ENCODE peak calls at places on chromosomes 3 and 15, in five cellular contexts. J is left ventricle myocardium superior, Y is NCI-H1417, D is esophagus muscularis mucosa, G is T47D. M is an unnamed sample.

GRCh38 chr3:31695280-31696008 is 162.7 kb downstream of the STT3B start:
- DNase-seq in J (no peak), Y (no peak), D (no peak), G (no peak), M (no peak)

GRCh38 chr15:60681353-60681752 is 202.4 kb upstream of the ICE2 start:
- DNase-seq in J (no peak), Y (no peak), D (no peak), G (no peak), M (no peak)

GRCh38 chr3:10195692-10196091 is 31.0 kb downstream of the IRAK2 start:
- DNase-seq in J (no peak), Y (no peak), D (no peak), G (no peak), M (no peak)

GRCh38 chr3:159137966-159138365 is 336.1 kb downstream of the MFSD1 start:
- DNase-seq in J (no peak), Y (no peak), D (no peak), G (no peak), M (no peak)

GRCh38 chr3:31288641-31289100 is 244.1 kb upstream of the STT3B start:
- DNase-seq in J (no peak), Y (no peak), D (no peak), G (no peak), M (peak; percentile 33)

GRCh38 chr3:34312684-34313083 is 514.3 kb downstream of the PDCD6IP start:
- DNase-seq in J (no peak), Y (peak; percentile 65), D (no peak), G (no peak), M (no peak)

GRCh38 chr15:63473749-63473998 is 30.7 kb upstream of the USP3 start:
- DNase-seq in J (no peak), Y (no peak), D (no peak), G (no peak), M (no peak)

GRCh38 chr3:127544151-127544805 is 46.3 kb downstream of the TPRA1 start:
- DNase-seq in J (peak; percentile 81), Y (peak; percentile 73), D (no peak), G (peak; percentile 92), M (peak; percentile 94)

GRCh38 chr3:124816206-124816605 is 71.0 kb downstream of the ITGB5 start:
- DNase-seq in J (no peak), Y (no peak), D (no peak), G (no peak), M (no peak)

GRCh38 chr15:73237910-73238309 is 130.8 kb downstream of the HCN4 start:
- DNase-seq in J (no peak), Y (no peak), D (no peak), G (no peak), M (no peak)

GRCh38 chr3:152222327-152222726 is 46.4 kb upstream of the MBNL1 start:
- DNase-seq in J (no peak), Y (no peak), D (no peak), G (no peak), M (no peak)

GRCh38 chr3:179098388-179099077 is 26.9 kb upstream of the ZMAT3 start:
- DNase-seq in J (no peak), Y (no peak), D (no peak), G (no peak), M (no peak)

GRCh38 chr15:49875392-49875791 is 243.6 kb downstream of the ATP8B4 start:
- DNase-seq in J (no peak), Y (no peak), D (no peak), G (no peak), M (no peak)

GRCh38 chr3:53350652-53351051 is 3.3 kb upstream of the DCP1A start:
- DNase-seq in J (no peak), Y (no peak), D (no peak), G (no peak), M (no peak)

GRCh38 chr15:59143281-59143680 is 38.3 kb downstream of the CCNB2 start:
- DNase-seq in J (no peak), Y (no peak), D (no peak), G (no peak), M (no peak)

GRCh38 chr3:52986049-52986448 is 59.8 kb downstream of the SFMBT1 start:
- DNase-seq in J (no peak), Y (no peak), D (no peak), G (no peak), M (no peak)

GRCh38 chr3:133408961-133409360 is 9.1 kb downstream of the BFSP2 start:
- DNase-seq in J (no peak), Y (no peak), D (no peak), G (no peak), M (no peak)

GRCh38 chr3:11568503-11569155 is 75.1 kb downstream of the VGLL4 start:
- DNase-seq in J (peak; percentile 75), Y (no peak), D (no peak), G (no peak), M (no peak)

GRCh38 chr3:157159037-157159761 is 748 bp downstream of the CCNL1 start:
- DNase-seq in J (peak; percentile 78), Y (peak; percentile 46), D (no peak), G (no peak), M (no peak)

GRCh38 chr3:65963787-65964707 is 74.7 kb downstream of the MAGI1 start:
- DNase-seq in J (no peak), Y (no peak), D (no peak), G (no peak), M (no peak)

GRCh38 chr3:176697284-176697889 is 499.9 kb downstream of the TBL1XR1 start:
- DNase-seq in J (no peak), Y (no peak), D (no peak), G (no peak), M (no peak)

GRCh38 chr15:78619022-78619950 is 1.5 kb downstream of the CHRNA3 start:
- DNase-seq in J (no peak), Y (no peak), D (no peak), G (no peak), M (no peak)

GRCh38 chr3:171953300-171954022 is 85.9 kb upstream of the FNDC3B start:
- DNase-seq in J (no peak), Y (no peak), D (no peak), G (no peak), M (no peak)

GRCh38 chr3:148796799-148797198 is 30.8 kb upstream of the CPB1 start:
- DNase-seq in J (no peak), Y (no peak), D (no peak), G (no peak), M (no peak)

GRCh38 chr3:143998266-143998665 is 26.6 kb downstream of the DIPK2A start:
- DNase-seq in J (no peak), Y (no peak), D (no peak), G (no peak), M (no peak)

GRCh38 chr15:75542386-75542797 is 36.7 kb downstream of the PTPN9 start:
- DNase-seq in J (no peak), Y (no peak), D (no peak), G (no peak), M (no peak)